ENCODE peak calls at places on chromosomes 16 and 17, in five cellular contexts. K is iPS-NIHi11, N is neural progenitor cell, F is lower leg skin, T is uterus. J is an unnamed sample.

GRCh38 chr16:1474047-1474446 is 781 bp downstream of the CLCN7 start:
- DNase-seq in F (no peak), T (no peak), K (no peak), N (peak), J (no peak)

GRCh38 chr16:51343411-51343810 is 192.3 kb upstream of the SALL1 start:
- DNase-seq in F (no peak), K (no peak), T (no peak), N (no peak), J (no peak)

GRCh38 chr16:54287018-54287757 is 601 bp upstream of the IRX3 start:
- DNase-seq in T (no peak), N (no peak), K (peak), F (peak), J (no peak)

GRCh38 chr17:40648326-40648968 is 829 bp upstream of the SMARCE1 start:
- DNase-seq in N (peak), K (peak), T (no peak), F (peak), J (peak)

GRCh38 chr16:26983426-26983825 is 83.3 kb upstream of the C16orf82 start:
- DNase-seq in F (peak), K (no peak), T (no peak), N (no peak), J (no peak)

GRCh38 chr16:138049-138417 is 440 bp downstream of the NPRL3 start:
- DNase-seq in N (peak), F (no peak), K (peak), T (peak), J (peak)

GRCh38 chr16:4924593-4925378 is 12.2 kb downstream of the PPL start:
- DNase-seq in N (peak), K (peak), T (no peak), F (no peak), J (no peak)

GRCh38 chr17:45127583-45128300 is 4.6 kb downstream of the PLCD3 start:
- DNase-seq in N (peak), F (peak), K (peak), T (peak), J (no peak)

GRCh38 chr16:6317924-6318323 is 1014.7 kb upstream of the RBFOX1 start:
- DNase-seq in N (peak), K (peak), F (no peak), T (no peak), J (no peak)

GRCh38 chr16:48008011-48008410 is 147.8 kb downstream of the ABCC12 start:
- DNase-seq in T (no peak), K (no peak), N (no peak), F (peak), J (no peak)

J was measured in glutamatergic neuron.